ENCODE peak calls at places on chromosomes 1 and 21, in ten cellular contexts. H is heart left ventricle, V is astrocyte of the spinal cord, M is cardiac muscle cell, Z is uterus, T is fibroblast of the aortic adventitia, A is neural crest cell, D is AG09309, E is mammary epithelial cell, N is MCF 10A. Q is an unnamed sample.

GRCh38 chr1:226310123-226310540 is 1.2 kb upstream of the LIN9 start:
- DNase-seq in H (no peak), V (no peak), M (no peak), Z (no peak), T (no peak), A (no peak), D (no peak), E (no peak), N (peak; percentile 58), Q (no peak)

GRCh38 chr1:2326524-2326923 is 64.8 kb downstream of the MORN1 start:
- DNase-seq in H (no peak), V (no peak), M (no peak), Z (no peak), T (no peak), A (no peak), D (no peak), E (no peak), N (no peak), Q (no peak)

GRCh38 chr21:42193721-42194120 is 25.2 kb upstream of the ABCG1 start:
- DNase-seq in H (no peak), V (no peak), M (no peak), Z (no peak), T (no peak), A (no peak), D (no peak), E (peak; percentile 23), N (peak; percentile 51), Q (no peak)

GRCh38 chr1:209302777-209303642 is 280.5 kb upstream of the CAMK1G start:
- DNase-seq in H (no peak), V (no peak), M (no peak), Z (no peak), T (no peak), A (no peak), D (no peak), E (no peak), N (peak; percentile 14), Q (no peak)

GRCh38 chr1:205316179-205316578 is 5.4 kb downstream of the NUAK2 start:
- DNase-seq in H (no peak), V (no peak), M (no peak), Z (no peak), T (no peak), A (no peak), D (no peak), E (no peak), N (no peak), Q (no peak)

GRCh38 chr1:5598824-5599395 is 393.3 kb downstream of the NPHP4 start:
- DNase-seq in H (no peak), V (no peak), M (no peak), Z (no peak), T (no peak), A (no peak), D (no peak), E (no peak), N (no peak), Q (no peak)

GRCh38 chr1:170624141-170624540 is 39.8 kb upstream of the PRRX1 start:
- DNase-seq in H (no peak), V (no peak), M (no peak), Z (no peak), T (no peak), A (no peak), D (no peak), E (no peak), N (no peak), Q (no peak)

GRCh38 chr1:163730366-163730765 is 408.6 kb downstream of the NUF2 start:
- DNase-seq in H (no peak), V (peak; percentile 22), M (no peak), Z (no peak), T (peak; percentile 82), A (no peak), D (no peak), E (no peak), N (peak; percentile 14), Q (no peak)

GRCh38 chr1:3669421-3669821 is 17.1 kb downstream of the TP73 start:
- DNase-seq in H (peak; percentile 43), V (no peak), M (no peak), Z (no peak), T (no peak), A (no peak), D (no peak), E (no peak), N (no peak), Q (no peak)

GRCh38 chr1:46587072-46587471 is 17.0 kb downstream of the MKNK1 start:
- DNase-seq in H (peak; percentile 45), V (no peak), M (no peak), Z (no peak), T (no peak), A (no peak), D (no peak), E (no peak), N (no peak), Q (no peak)

GRCh38 chr1:10519016-10519417 is 44.3 kb downstream of the PEX14 start:
- DNase-seq in H (no peak), V (no peak), M (peak; percentile 75), Z (no peak), T (no peak), A (no peak), D (no peak), E (no peak), N (no peak), Q (no peak)

GRCh38 chr1:1137256-1138045 is 21.6 kb upstream of the C1orf159 start:
- DNase-seq in H (no peak), V (no peak), M (no peak), Z (no peak), T (no peak), A (no peak), D (no peak), E (no peak), N (no peak), Q (no peak)

GRCh38 chr1:7625401-7625800 is 145.7 kb upstream of the VAMP3 start:
- DNase-seq in H (no peak), V (no peak), M (no peak), Z (no peak), T (no peak), A (no peak), D (no peak), E (no peak), N (no peak), Q (no peak)

DNA sequence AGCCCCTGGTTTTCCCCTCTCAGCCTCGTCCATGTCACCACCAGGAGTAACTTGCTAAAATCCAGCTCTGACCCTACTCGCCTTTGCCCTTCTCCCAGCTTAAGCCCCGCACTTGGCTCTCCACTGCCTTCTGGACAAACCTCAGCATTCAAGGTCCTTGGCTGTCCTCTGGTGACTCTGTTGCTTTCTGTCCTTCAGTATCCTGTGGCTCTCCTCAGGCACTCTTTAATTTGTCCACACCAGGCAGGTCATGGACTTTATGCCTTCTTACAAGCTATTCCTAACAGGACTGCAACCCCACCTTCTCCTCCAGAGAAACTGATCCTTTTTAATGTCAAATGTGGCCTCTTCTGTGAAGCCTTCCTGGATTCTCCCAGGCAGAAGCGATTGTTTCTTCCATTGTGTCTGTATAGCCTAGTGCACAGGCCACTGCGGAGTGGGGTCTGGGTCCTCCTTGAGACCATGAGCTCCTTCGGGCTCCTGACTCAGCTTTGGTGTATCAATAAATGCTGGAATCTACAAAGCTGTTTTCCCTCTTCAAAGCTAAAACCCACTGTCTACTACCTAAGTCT is 26.7 kb upstream of the CTPS1 start:
- DNase-seq in H (no peak), V (no peak), M (no peak), Z (no peak), T (no peak), A (no peak), D (no peak), E (no peak), N (no peak), Q (no peak)
- TF ChIP-seq CTCF in H (no peak), V (no peak), M (no peak), Z (no peak), T (no peak), A (no peak), D (no peak), E (no peak), N (no peak), Q (no peak)

GRCh38 chr1:172726740-172727139 is 67.8 kb downstream of the FASLG start:
- DNase-seq in H (no peak), V (no peak), M (no peak), Z (no peak), T (no peak), A (no peak), D (no peak), E (no peak), N (no peak), Q (no peak)

GRCh38 chr1:172724746-172725613 is 66.1 kb downstream of the FASLG start:
- DNase-seq in H (no peak), V (no peak), M (no peak), Z (no peak), T (no peak), A (no peak), D (no peak), E (no peak), N (no peak), Q (no peak)

GRCh38 chr1:172732427-172732826 is 73.5 kb downstream of the FASLG start:
- DNase-seq in H (no peak), V (no peak), M (no peak), Z (no peak), T (no peak), A (no peak), D (no peak), E (no peak), N (no peak), Q (no peak)

GRCh38 chr1:172727275-172727674 is 68.4 kb downstream of the FASLG start:
- DNase-seq in H (no peak), V (no peak), M (no peak), Z (no peak), T (no peak), A (no peak), D (no peak), E (no peak), N (no peak), Q (no peak)

GRCh38 chr1:172727956-172728603 is 69.2 kb downstream of the FASLG start:
- DNase-seq in H (no peak), V (peak; percentile 13), M (no peak), Z (no peak), T (no peak), A (no peak), D (no peak), E (peak; percentile 39), N (peak; percentile 38), Q (no peak)
- TF ChIP-seq CTCF in H (peak; percentile 31), V (peak; percentile 54), M (peak; percentile 30), Z (no peak), T (peak; percentile 27), A (peak; percentile 58), D (peak; percentile 55), E (peak; percentile 84), N (peak; percentile 44), Q (peak; percentile 91)

GRCh38 chr1:154752273-154753030 is 117.6 kb downstream of the KCNN3 start:
- DNase-seq in H (no peak), V (no peak), M (no peak), Z (peak; percentile 17), T (no peak), A (no peak), D (no peak), E (no peak), N (peak; percentile 18), Q (no peak)
- TF ChIP-seq CTCF in H (no peak), V (no peak), M (no peak), Z (no peak), T (no peak), A (peak; percentile 27), D (no peak), E (no peak), N (no peak), Q (no peak)

DNA sequence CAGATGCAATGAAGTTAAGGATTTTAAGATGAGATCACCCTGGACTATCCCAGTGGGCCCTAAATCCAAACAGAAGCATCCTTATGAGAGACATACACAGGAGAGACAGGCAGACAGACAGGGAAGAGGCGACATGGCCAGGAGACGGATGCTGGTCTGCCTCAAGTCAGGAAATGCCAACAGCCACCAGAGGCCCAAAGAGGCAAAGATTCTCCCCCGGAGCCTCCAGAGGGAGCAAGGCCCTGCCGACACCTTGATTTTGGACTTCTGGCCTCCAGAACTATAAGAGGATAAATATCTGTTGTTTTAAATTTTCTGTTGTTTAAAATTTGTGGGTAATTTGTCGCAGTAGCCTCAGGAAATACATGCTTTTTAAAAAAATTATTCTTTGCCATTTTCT is 116.4 kb downstream of the GLIS1 start:
- DNase-seq in H (peak; percentile 5), V (no peak), M (no peak), Z (no peak), T (no peak), A (no peak), D (no peak), E (no peak), N (no peak), Q (no peak)
- TF ChIP-seq CTCF in H (no peak), V (no peak), M (no peak), Z (no peak), T (no peak), A (no peak), D (no peak), E (no peak), N (no peak), Q (no peak)